ENCODE peak calls at places on chromosome X, in six cellular contexts. One of them, this sample, is unnamed.

GRCh38 chrX:17801431-17801830 is 59.7 kb downstream of the RAI2 start:
- DNase-seq in foreskin fibroblast: no peak
- DNase-seq in cardiac fibroblast: no peak
- DNase-seq in D341Med: no peak
- DNase-seq in iris pigment epithelial cell: no peak
- DNase-seq in GM10248: no peak
- DNase-seq in this sample: no peak

GRCh38 chrX:155027509-155028066 is 944 bp downstream of the FUNDC2 start:
- DNase-seq in foreskin fibroblast: peak; percentile 67
- DNase-seq in D341Med: no peak
- DNase-seq in iris pigment epithelial cell: peak; percentile 85
- DNase-seq in cardiac fibroblast: peak; percentile 90
- DNase-seq in GM10248: no peak
- DNase-seq in this sample: peak; percentile 34

GRCh38 chrX:15336023-15336413 is 695 bp upstream of the PIGA start:
- DNase-seq in iris pigment epithelial cell: peak; percentile 57
- DNase-seq in GM10248: no peak
- DNase-seq in D341Med: peak; percentile 13
- DNase-seq in cardiac fibroblast: peak; percentile 75
- DNase-seq in foreskin fibroblast: peak; percentile 56
- DNase-seq in this sample: peak; percentile 6

GRCh38 chrX:92247076-92247475 is 467.9 kb downstream of the PCDH11X start:
- DNase-seq in cardiac fibroblast: no peak
- DNase-seq in GM10248: no peak
- DNase-seq in iris pigment epithelial cell: peak; percentile 32
- DNase-seq in D341Med: no peak
- DNase-seq in foreskin fibroblast: no peak
- DNase-seq in this sample: no peak

GRCh38 chrX:135982860-135983259 is 2.4 kb upstream of the SLC9A6 start:
- DNase-seq in cardiac fibroblast: no peak
- DNase-seq in foreskin fibroblast: peak; percentile 39
- DNase-seq in D341Med: no peak
- DNase-seq in iris pigment epithelial cell: peak; percentile 14
- DNase-seq in GM10248: no peak
- DNase-seq in this sample: no peak

GRCh38 chrX:47614618-47615017 is 5.0 kb downstream of the SYN1 start:
- DNase-seq in foreskin fibroblast: no peak
- DNase-seq in GM10248: no peak
- DNase-seq in iris pigment epithelial cell: no peak
- DNase-seq in D341Med: no peak
- DNase-seq in cardiac fibroblast: no peak
- DNase-seq in this sample: no peak

GRCh38 chrX:139766545-139766983 is 58.6 kb upstream of the MCF2 start:
- DNase-seq in cardiac fibroblast: no peak
- DNase-seq in D341Med: no peak
- DNase-seq in foreskin fibroblast: no peak
- DNase-seq in iris pigment epithelial cell: no peak
- DNase-seq in GM10248: no peak
- DNase-seq in this sample: no peak

GRCh38 chrX:45240334-45240733 is 39.7 kb upstream of the DIPK2B start:
- DNase-seq in iris pigment epithelial cell: no peak
- DNase-seq in foreskin fibroblast: no peak
- DNase-seq in GM10248: no peak
- DNase-seq in D341Med: no peak
- DNase-seq in cardiac fibroblast: peak; percentile 0
- DNase-seq in this sample: no peak

GRCh38 chrX:135707880-135708279 is 5.6 kb upstream of the CT45A1 start:
- DNase-seq in D341Med: peak; percentile 22
- DNase-seq in foreskin fibroblast: no peak
- DNase-seq in iris pigment epithelial cell: no peak
- DNase-seq in GM10248: peak; percentile 30
- DNase-seq in cardiac fibroblast: no peak
- DNase-seq in this sample: peak; percentile 42

GRCh38 chrX:66046612-66047235 is 6.8 kb upstream of the VSIG4 start:
- DNase-seq in foreskin fibroblast: no peak
- DNase-seq in iris pigment epithelial cell: no peak
- DNase-seq in GM10248: peak; percentile 32
- DNase-seq in cardiac fibroblast: no peak
- DNase-seq in D341Med: no peak
- DNase-seq in this sample: peak; percentile 67

GRCh38 chrX:71870337-71871098 is 40.1 kb upstream of the NHSL2 start:
- DNase-seq in foreskin fibroblast: peak; percentile 1
- DNase-seq in D341Med: peak; percentile 71
- DNase-seq in cardiac fibroblast: peak; percentile 6
- DNase-seq in iris pigment epithelial cell: no peak
- DNase-seq in GM10248: no peak
- DNase-seq in this sample: peak; percentile 25

GRCh38 chrX:102959471-102959870 is 22.4 kb downstream of the RAB40AL start:
- DNase-seq in cardiac fibroblast: no peak
- DNase-seq in iris pigment epithelial cell: peak; percentile 22
- DNase-seq in GM10248: no peak
- DNase-seq in D341Med: no peak
- DNase-seq in foreskin fibroblast: peak; percentile 90
- DNase-seq in this sample: no peak

GRCh38 chrX:147953976-147954375 is 27.2 kb upstream of the FMR1NB start:
- DNase-seq in foreskin fibroblast: peak; percentile 7
- DNase-seq in GM10248: no peak
- DNase-seq in D341Med: no peak
- DNase-seq in iris pigment epithelial cell: no peak
- DNase-seq in cardiac fibroblast: peak; percentile 5
- DNase-seq in this sample: no peak

GRCh38 chrX:114841051-114841450 is 176.4 kb downstream of the IL13RA2 start:
- DNase-seq in GM10248: no peak
- DNase-seq in foreskin fibroblast: peak; percentile 3
- DNase-seq in iris pigment epithelial cell: peak; percentile 30
- DNase-seq in D341Med: no peak
- DNase-seq in cardiac fibroblast: no peak
- DNase-seq in this sample: no peak

GRCh38 chrX:39855748-39856129 is 242.0 kb downstream of the BCOR start:
- DNase-seq in D341Med: no peak
- DNase-seq in cardiac fibroblast: peak; percentile 16
- DNase-seq in iris pigment epithelial cell: no peak
- DNase-seq in GM10248: peak; percentile 55
- DNase-seq in foreskin fibroblast: peak; percentile 32
- DNase-seq in this sample: peak; percentile 94

GRCh38 chrX:154698630-154699248 is 45.4 kb upstream of the CTAG2 start:
- DNase-seq in foreskin fibroblast: no peak
- DNase-seq in GM10248: no peak
- DNase-seq in cardiac fibroblast: no peak
- DNase-seq in D341Med: no peak
- DNase-seq in iris pigment epithelial cell: no peak
- DNase-seq in this sample: no peak

GRCh38 chrX:13863326-13863725 is 46.4 kb upstream of the GPM6B start:
- DNase-seq in cardiac fibroblast: no peak
- DNase-seq in iris pigment epithelial cell: no peak
- DNase-seq in GM10248: no peak
- DNase-seq in foreskin fibroblast: no peak
- DNase-seq in D341Med: no peak
- DNase-seq in this sample: no peak

GRCh38 chrX:81195712-81196111 is 6.0 kb downstream of the HMGN5 start:
- DNase-seq in cardiac fibroblast: peak; percentile 67
- DNase-seq in D341Med: peak; percentile 40
- DNase-seq in iris pigment epithelial cell: peak; percentile 60
- DNase-seq in GM10248: no peak
- DNase-seq in foreskin fibroblast: peak; percentile 65
- DNase-seq in this sample: peak; percentile 72

GRCh38 chrX:71017396-71017939 is 50.7 kb downstream of the SNX12 start:
- DNase-seq in GM10248: no peak
- DNase-seq in cardiac fibroblast: no peak
- DNase-seq in D341Med: no peak
- DNase-seq in foreskin fibroblast: no peak
- DNase-seq in iris pigment epithelial cell: peak; percentile 60
- DNase-seq in this sample: no peak

GRCh38 chrX:136176399-136176825 is 29.1 kb downstream of the FHL1 start:
- DNase-seq in iris pigment epithelial cell: peak; percentile 93
- DNase-seq in foreskin fibroblast: peak; percentile 87
- DNase-seq in GM10248: no peak
- DNase-seq in D341Med: no peak
- DNase-seq in cardiac fibroblast: peak; percentile 93
- DNase-seq in this sample: no peak

GRCh38 chrX:40150503-40150902 is 52.7 kb upstream of the BCOR start:
- DNase-seq in D341Med: no peak
- DNase-seq in cardiac fibroblast: no peak
- DNase-seq in GM10248: no peak
- DNase-seq in foreskin fibroblast: peak; percentile 31
- DNase-seq in iris pigment epithelial cell: no peak
- DNase-seq in this sample: no peak

GRCh38 chrX:150874448-150874847 is 24.0 kb downstream of the CD99L2 start:
- DNase-seq in foreskin fibroblast: no peak
- DNase-seq in cardiac fibroblast: no peak
- DNase-seq in iris pigment epithelial cell: no peak
- DNase-seq in GM10248: no peak
- DNase-seq in D341Med: no peak
- DNase-seq in this sample: no peak